ENCODE peak calls at places on chromosomes 16 and 17, in ten cellular contexts. Q is choroid plexus epithelial cell; K is foreskin fibroblast; I is amniotic stem cell; N is astrocyte of the hippocampus; T is PC-3; X is T47D; S is hepatic stellate cell; M is kidney; J is stimulated activated CD4-positive, alpha-beta T cell treated with anti-CD3 and anti-CD28 coated beads, Interleukin-1b, Interleukin-23, amount 100 ng/mL, for 4 hours. E is an unnamed sample.

GRCh38 chr17:42121066-42121769 is at the start of gene KAT2A:
- DNase-seq in S (peak; percentile 98), J (peak; percentile 70), T (no peak), N (peak; percentile 92), M (peak; percentile 93), Q (peak; percentile 82), I (peak; percentile 53), X (peak; percentile 90), K (peak; percentile 82), E (peak; percentile 51)

GRCh38 chr17:8151120-8151640 is 1.0 kb downstream of the PER1 start:
- DNase-seq in T (peak; percentile 55), K (peak; percentile 94), X (no peak), Q (peak; percentile 96), J (peak; percentile 85), M (peak; percentile 97), N (peak; percentile 97), I (peak; percentile 71), S (peak; percentile 94), E (no peak)

GRCh38 chr16:14301150-14302030 is 230.3 kb downstream of the MRTFB start:
- DNase-seq in X (peak; percentile 79), I (no peak), K (no peak), Q (peak; percentile 11), T (peak; percentile 18), M (peak; percentile 79), S (peak; percentile 56), J (peak; percentile 48), N (peak; percentile 26), E (no peak)

GRCh38 chr16:27995378-27995777 is 68.1 kb downstream of the GSG1L start:
- DNase-seq in J (no peak), I (no peak), Q (no peak), S (no peak), N (no peak), M (no peak), T (no peak), K (no peak), X (no peak), E (no peak)

GRCh38 chr17:27663862-27664605 is 33.0 kb downstream of the LGALS9 start:
- DNase-seq in I (no peak), J (no peak), X (no peak), S (no peak), M (no peak), Q (no peak), T (no peak), K (no peak), N (no peak), E (no peak)

GRCh38 chr17:68704897-68705296 is 103.7 kb upstream of the FAM20A start:
- DNase-seq in M (no peak), T (no peak), X (no peak), N (peak; percentile 26), J (no peak), S (peak; percentile 14), Q (peak; percentile 66), K (peak; percentile 74), I (peak; percentile 36), E (no peak)

GRCh38 chr16:87926246-87927194 is 9.8 kb downstream of the CA5A start:
- DNase-seq in X (no peak), S (no peak), N (no peak), K (no peak), T (no peak), Q (no peak), J (peak; percentile 23), M (no peak), I (no peak), E (no peak)

GRCh38 chr17:69067274-69068047 is 6.7 kb upstream of the ABCA9 start:
- DNase-seq in X (no peak), N (no peak), S (no peak), T (peak; percentile 34), J (no peak), Q (no peak), I (no peak), K (no peak), M (no peak), E (no peak)

GRCh38 chr16:29192329-29193247 is 207.7 kb downstream of the LAT start:
- DNase-seq in T (no peak), J (no peak), Q (no peak), K (no peak), I (no peak), S (no peak), M (peak; percentile 67), X (no peak), N (no peak), E (no peak)

GRCh38 chr16:84303023-84303422 is 8.3 kb downstream of the WFDC1 start:
- DNase-seq in T (no peak), I (no peak), S (no peak), Q (no peak), K (no peak), N (peak; percentile 55), J (no peak), X (no peak), M (peak; percentile 67), E (no peak)